ENCODE peak calls at places on chromosomes 13 and 19, in four cellular contexts. D is spleen, X is K562, Y is uterus. L is an unnamed sample.

GRCh38 chr13:98722958-98723357 is 29.5 kb downstream of the SLC15A1 start:
- DNase-seq in D (no peak), X (no peak), Y (no peak), L (no peak)

GRCh38 chr13:100459747-100460146 is 128.8 kb downstream of the GGACT start:
- DNase-seq in D (no peak), X (peak), Y (no peak), L (no peak)

GRCh38 chr19:35204799-35205732 is 23.5 kb downstream of the FAM187B start:
- DNase-seq in D (peak), X (peak), Y (no peak), L (no peak)

GRCh38 chr13:50690020-50690419 is 153.5 kb downstream of the DLEU7 start:
- DNase-seq in D (no peak), X (no peak), Y (no peak), L (no peak)

GRCh38 chr13:72622546-72622945 is 104.9 kb downstream of the MZT1 start:
- DNase-seq in D (no peak), X (no peak), Y (no peak), L (no peak)

GRCh38 chr19:55466246-55466614 is 1.7 kb upstream of the C19orf85 start:
- DNase-seq in D (no peak), X (no peak), Y (no peak), L (no peak)

GRCh38 chr13:45607931-45608330 is 7.6 kb downstream of the ERICH6B start:
- DNase-seq in D (no peak), X (no peak), Y (no peak), L (no peak)

GRCh38 chr13:100473087-100473486 is 115.5 kb downstream of the GGACT start:
- DNase-seq in D (no peak), X (peak), Y (no peak), L (no peak)

GRCh38 chr13:93309886-93310520 is 83.4 kb downstream of the GPC6 start:
- DNase-seq in D (no peak), X (no peak), Y (no peak), L (no peak)

GRCh38 chr13:41005709-41006108 is 13.4 kb downstream of the ELF1 start:
- DNase-seq in D (no peak), X (no peak), Y (no peak), L (no peak)

GRCh38 chr13:62387642-62388041 is 972.0 kb upstream of the PCDH20 start:
- DNase-seq in D (no peak), X (no peak), Y (no peak), L (no peak)

GRCh38 chr19:6751189-6751588 is 11.7 kb downstream of the TRIP10 start:
- DNase-seq in D (no peak), X (no peak), Y (no peak), L (no peak)

GRCh38 chr19:6754653-6755463 is 12.4 kb downstream of the SH2D3A start:
- DNase-seq in D (no peak), X (no peak), Y (no peak), L (no peak)

GRCh38 chr19:6754136-6754535 is 13.1 kb downstream of the SH2D3A start:
- DNase-seq in D (peak), X (no peak), Y (no peak), L (no peak)

GRCh38 chr19:6753178-6754031 is 13.8 kb downstream of the SH2D3A start:
- DNase-seq in D (peak), X (peak), Y (peak), L (peak)

DNA sequence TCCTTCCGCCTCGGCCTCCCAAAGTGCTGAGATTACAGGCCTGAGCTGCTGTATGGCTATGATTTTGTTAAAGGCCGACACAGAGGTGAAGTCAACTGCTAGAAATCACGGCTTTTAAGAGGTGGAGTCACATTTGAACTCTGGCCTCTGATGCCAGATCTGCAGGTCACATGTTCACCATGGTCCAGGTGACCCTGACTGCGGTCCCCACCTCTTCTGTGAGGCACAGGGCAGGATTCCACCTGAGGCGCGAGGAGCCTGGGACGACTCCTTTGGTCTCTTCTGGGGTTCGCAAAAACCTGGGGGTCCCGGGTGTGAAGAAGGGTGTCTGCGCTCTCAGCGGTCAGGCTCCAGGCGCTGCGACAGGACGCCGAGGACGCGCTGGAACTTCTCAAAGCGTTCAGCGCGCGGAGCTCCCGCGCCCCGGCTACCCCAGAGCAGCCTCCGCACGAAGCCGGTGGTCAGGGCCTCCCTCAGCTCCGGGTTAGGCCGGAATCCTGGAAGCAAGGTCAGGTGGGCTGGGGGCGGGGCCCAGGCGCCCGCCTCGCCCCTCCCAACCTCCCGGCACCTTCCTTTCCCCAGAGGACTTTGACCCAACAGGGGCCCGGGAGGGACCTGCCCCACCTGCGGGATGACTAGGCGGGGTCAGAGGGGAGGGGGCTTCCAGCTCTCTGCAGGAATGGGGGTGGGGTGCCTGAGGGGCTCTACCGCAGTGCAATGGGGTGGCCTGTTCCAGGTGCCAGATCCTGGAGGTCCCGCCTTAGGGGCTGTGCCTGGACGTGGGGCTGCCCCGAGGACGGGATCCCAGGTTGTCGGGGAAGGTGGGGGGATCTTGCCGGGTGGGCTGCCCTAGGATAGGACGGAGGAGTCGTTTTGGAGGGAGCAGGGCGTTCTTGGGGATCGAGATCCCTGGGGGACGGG is 13.0 kb downstream of the TRIP10 start:
- DNase-seq in D (peak), X (no peak), Y (no peak), L (no peak)
- TF ChIP-seq POLR2A in D (no peak), X (peak), Y (no peak), L (no peak)

DNA sequence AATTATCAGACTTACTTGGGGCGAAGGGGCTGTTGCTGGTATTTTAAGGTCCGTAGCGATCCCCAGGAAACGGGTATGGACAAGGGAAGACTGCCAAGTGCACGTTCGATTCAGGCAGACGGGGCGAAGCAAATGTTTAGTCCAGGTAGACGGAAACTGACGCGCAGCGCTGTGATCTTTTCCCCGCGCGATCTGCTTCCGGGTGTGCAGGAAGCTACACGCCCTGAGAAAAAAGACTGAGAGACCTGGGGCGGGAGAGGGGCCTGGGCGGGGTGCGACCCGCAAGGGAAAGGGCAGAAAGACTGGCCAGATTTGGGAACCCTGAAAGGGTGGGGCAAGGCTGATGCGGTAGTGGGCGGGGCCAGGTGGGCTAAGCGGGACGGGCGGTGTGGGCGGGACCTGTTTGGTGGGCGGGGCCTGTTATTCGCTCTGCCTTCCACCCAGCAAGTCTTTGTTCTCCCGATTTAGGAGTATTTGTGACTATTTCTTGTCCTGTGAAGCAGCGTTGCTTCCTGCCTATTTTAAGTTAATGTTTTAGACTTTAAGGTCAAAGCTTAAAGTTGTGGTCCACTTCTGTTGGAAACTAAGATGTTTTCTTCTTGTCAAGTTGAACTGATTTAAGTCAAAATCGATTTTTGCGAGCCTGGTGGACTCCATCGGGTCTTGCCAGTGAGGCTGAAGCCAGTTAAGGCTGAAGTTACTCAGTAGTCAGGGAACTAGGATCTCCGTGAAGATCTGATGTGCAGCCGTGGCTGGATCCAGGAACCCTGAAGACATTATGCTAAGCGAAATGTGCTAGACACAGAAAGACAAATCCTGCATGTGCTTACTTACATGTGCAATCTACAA is at the start of gene ZNF836:
- DNase-seq in D (peak), X (peak), Y (peak), L (peak)
- TF ChIP-seq POLR2A in D (no peak), X (no peak), Y (peak), L (peak)

GRCh38 chr19:5229778-5230165 is 110.8 kb downstream of the PTPRS start:
- DNase-seq in D (no peak), X (no peak), Y (no peak), L (no peak)
- TF ChIP-seq POLR2A in D (no peak), X (no peak), Y (no peak), L (no peak)

GRCh38 chr19:41882568-41883462 is at the start of gene ARHGEF1:
- DNase-seq in D (peak), X (peak), Y (peak), L (peak)
- TF ChIP-seq POLR2A in D (peak), X (no peak), Y (no peak), L (no peak)

GRCh38 chr19:49766938-49767315 is at the start of gene AP2A1:
- DNase-seq in D (no peak), X (no peak), Y (no peak), L (no peak)

GRCh38 chr19:49767967-49768581 is 1.3 kb downstream of the AP2A1 start:
- DNase-seq in D (no peak), X (no peak), Y (no peak), L (no peak)

GRCh38 chr19:49767380-49767779 is 579 bp downstream of the AP2A1 start:
- DNase-seq in D (no peak), X (no peak), Y (no peak), L (no peak)

GRCh38 chr19:49764341-49764740 is 1.2 kb upstream of the TSKS start:
- DNase-seq in D (no peak), X (no peak), Y (no peak), L (no peak)

DNA sequence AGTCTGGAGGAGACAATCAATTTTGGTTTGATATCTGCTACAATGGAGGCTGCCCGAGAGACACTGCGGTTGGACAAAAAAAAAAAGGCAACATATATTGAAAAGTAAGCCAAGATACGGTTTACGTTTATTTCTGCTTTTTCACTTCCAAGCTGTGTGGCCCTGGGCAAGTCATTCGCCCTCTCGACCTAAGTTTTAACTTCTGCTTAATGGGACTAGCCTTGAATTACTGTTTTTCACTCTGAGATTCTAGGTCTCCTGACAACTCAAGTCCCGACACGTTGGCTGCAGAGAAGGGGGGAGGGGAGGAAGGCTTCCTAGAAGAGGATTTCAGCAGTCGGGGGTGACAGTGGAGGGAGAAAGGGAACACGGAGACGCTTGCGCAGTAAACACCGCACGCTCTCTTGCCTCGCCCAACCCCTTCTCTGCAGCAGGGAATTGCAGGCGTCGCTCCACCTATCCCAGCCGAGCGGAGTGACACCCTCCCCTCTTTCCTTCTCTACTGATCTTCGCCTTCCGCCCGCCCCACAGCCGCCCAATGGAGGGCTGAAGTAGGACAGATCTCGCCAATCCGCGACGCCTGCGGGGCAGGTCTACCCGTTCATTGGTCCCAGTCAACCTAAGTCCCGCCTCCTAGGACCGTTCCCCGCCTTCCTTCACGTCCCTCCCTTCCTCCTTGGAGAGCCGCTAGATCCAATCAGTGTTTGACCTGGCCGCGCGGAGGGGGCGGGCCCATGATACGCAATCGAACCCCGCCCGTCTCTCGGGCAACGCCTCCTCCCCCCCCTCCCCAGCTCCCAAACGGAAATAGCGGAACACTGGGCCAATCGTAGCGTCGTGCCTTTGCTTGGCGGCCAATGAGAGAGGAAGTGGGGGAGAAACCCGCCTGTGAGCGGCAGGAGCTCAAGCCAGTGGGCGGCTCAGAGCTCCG is 529 bp upstream of the AP2A1 start:
- DNase-seq in D (peak), X (peak), Y (peak), L (peak)
- TF ChIP-seq POLR2A in D (peak), X (peak), Y (peak), L (peak)